ENCODE peak calls at places on chromosomes 12 and 14, in ten cellular contexts. One of them, this sample, is unnamed.

GRCh38 chr12:31773223-31773750 is 44.5 kb upstream of the AMN1 start:
- DNase-seq in fibroblast of pulmonary artery: peak
- DNase-seq in thyroid gland: no peak
- DNase-seq in CD8-positive, alpha-beta T cell: no peak
- DNase-seq in OCI-LY7: peak
- DNase-seq in lung: no peak
- DNase-seq in small intestine: no peak
- DNase-seq in cardiac muscle cell: peak
- DNase-seq in Peyer's patch: no peak
- DNase-seq in fibroblast of the aortic adventitia: peak
- DNase-seq in this sample: no peak

GRCh38 chr12:79935624-79936040 is 735 bp upstream of the PPP1R12A start:
- DNase-seq in fibroblast of pulmonary artery: peak
- DNase-seq in thyroid gland: peak
- DNase-seq in CD8-positive, alpha-beta T cell: no peak
- DNase-seq in OCI-LY7: peak
- DNase-seq in lung: no peak
- DNase-seq in small intestine: no peak
- DNase-seq in cardiac muscle cell: no peak
- DNase-seq in Peyer's patch: no peak
- DNase-seq in fibroblast of the aortic adventitia: no peak
- DNase-seq in this sample: no peak

GRCh38 chr14:73463411-73463810 is 5.1 kb upstream of the NUMB start:
- DNase-seq in fibroblast of pulmonary artery: peak
- DNase-seq in thyroid gland: no peak
- DNase-seq in CD8-positive, alpha-beta T cell: no peak
- DNase-seq in OCI-LY7: no peak
- DNase-seq in lung: peak
- DNase-seq in small intestine: peak
- DNase-seq in cardiac muscle cell: peak
- DNase-seq in Peyer's patch: peak
- DNase-seq in fibroblast of the aortic adventitia: peak
- DNase-seq in this sample: no peak

GRCh38 chr14:20455355-20456300 is 602 bp downstream of the APEX1 start:
- DNase-seq in fibroblast of pulmonary artery: peak
- DNase-seq in thyroid gland: no peak
- DNase-seq in CD8-positive, alpha-beta T cell: no peak
- DNase-seq in OCI-LY7: peak
- DNase-seq in lung: no peak
- DNase-seq in small intestine: peak
- DNase-seq in cardiac muscle cell: peak
- DNase-seq in Peyer's patch: peak
- DNase-seq in fibroblast of the aortic adventitia: peak
- DNase-seq in this sample: no peak

GRCh38 chr12:99212275-99212674 is 435.3 kb upstream of the GARIN6 start:
- DNase-seq in fibroblast of pulmonary artery: no peak
- DNase-seq in thyroid gland: no peak
- DNase-seq in CD8-positive, alpha-beta T cell: no peak
- DNase-seq in OCI-LY7: no peak
- DNase-seq in lung: no peak
- DNase-seq in small intestine: no peak
- DNase-seq in cardiac muscle cell: no peak
- DNase-seq in Peyer's patch: no peak
- DNase-seq in fibroblast of the aortic adventitia: no peak
- DNase-seq in this sample: no peak

GRCh38 chr12:31387466-31387865 is 61.5 kb upstream of the SINHCAF start:
- DNase-seq in fibroblast of pulmonary artery: no peak
- DNase-seq in thyroid gland: no peak
- DNase-seq in CD8-positive, alpha-beta T cell: no peak
- DNase-seq in OCI-LY7: no peak
- DNase-seq in lung: no peak
- DNase-seq in small intestine: no peak
- DNase-seq in cardiac muscle cell: no peak
- DNase-seq in Peyer's patch: no peak
- DNase-seq in fibroblast of the aortic adventitia: peak
- DNase-seq in this sample: no peak

GRCh38 chr14:23022849-23023499 is 11.7 kb downstream of the PSMB5 start:
- DNase-seq in fibroblast of pulmonary artery: no peak
- DNase-seq in thyroid gland: no peak
- DNase-seq in CD8-positive, alpha-beta T cell: no peak
- DNase-seq in OCI-LY7: no peak
- DNase-seq in lung: no peak
- DNase-seq in small intestine: no peak
- DNase-seq in cardiac muscle cell: no peak
- DNase-seq in Peyer's patch: no peak
- DNase-seq in fibroblast of the aortic adventitia: no peak
- DNase-seq in this sample: no peak

GRCh38 chr12:65308601-65309071 is 30.2 kb downstream of the MSRB3 start:
- DNase-seq in fibroblast of pulmonary artery: peak
- DNase-seq in thyroid gland: no peak
- DNase-seq in CD8-positive, alpha-beta T cell: no peak
- DNase-seq in OCI-LY7: no peak
- DNase-seq in lung: no peak
- DNase-seq in small intestine: no peak
- DNase-seq in cardiac muscle cell: peak
- DNase-seq in Peyer's patch: no peak
- DNase-seq in fibroblast of the aortic adventitia: peak
- DNase-seq in this sample: no peak

GRCh38 chr12:78086553-78087362 is 256.1 kb downstream of the NAV3 start:
- DNase-seq in fibroblast of pulmonary artery: no peak
- DNase-seq in thyroid gland: no peak
- DNase-seq in CD8-positive, alpha-beta T cell: no peak
- DNase-seq in OCI-LY7: no peak
- DNase-seq in lung: no peak
- DNase-seq in small intestine: no peak
- DNase-seq in cardiac muscle cell: no peak
- DNase-seq in Peyer's patch: no peak
- DNase-seq in fibroblast of the aortic adventitia: peak
- DNase-seq in this sample: no peak

GRCh38 chr14:73809386-73809785 is 42.2 kb upstream of the PTGR2 start:
- DNase-seq in fibroblast of pulmonary artery: no peak
- DNase-seq in thyroid gland: no peak
- DNase-seq in CD8-positive, alpha-beta T cell: no peak
- DNase-seq in OCI-LY7: no peak
- DNase-seq in lung: no peak
- DNase-seq in small intestine: no peak
- DNase-seq in cardiac muscle cell: no peak
- DNase-seq in Peyer's patch: no peak
- DNase-seq in fibroblast of the aortic adventitia: no peak
- DNase-seq in this sample: no peak

GRCh38 chr14:47935332-47935731 is 259.9 kb upstream of the MDGA2 start:
- DNase-seq in fibroblast of pulmonary artery: no peak
- DNase-seq in thyroid gland: no peak
- DNase-seq in CD8-positive, alpha-beta T cell: no peak
- DNase-seq in OCI-LY7: peak
- DNase-seq in lung: no peak
- DNase-seq in small intestine: no peak
- DNase-seq in cardiac muscle cell: no peak
- DNase-seq in Peyer's patch: no peak
- DNase-seq in fibroblast of the aortic adventitia: no peak
- DNase-seq in this sample: no peak

GRCh38 chr14:82009076-82009475 is 475.4 kb upstream of the SEL1L start:
- DNase-seq in fibroblast of pulmonary artery: no peak
- DNase-seq in thyroid gland: no peak
- DNase-seq in CD8-positive, alpha-beta T cell: no peak
- DNase-seq in OCI-LY7: peak
- DNase-seq in lung: no peak
- DNase-seq in small intestine: peak
- DNase-seq in cardiac muscle cell: no peak
- DNase-seq in Peyer's patch: no peak
- DNase-seq in fibroblast of the aortic adventitia: no peak
- DNase-seq in this sample: no peak

GRCh38 chr14:24277606-24278321 is 6.4 kb upstream of the RABGGTA start:
- DNase-seq in fibroblast of pulmonary artery: no peak
- DNase-seq in thyroid gland: no peak
- DNase-seq in CD8-positive, alpha-beta T cell: no peak
- DNase-seq in OCI-LY7: no peak
- DNase-seq in lung: peak
- DNase-seq in small intestine: no peak
- DNase-seq in cardiac muscle cell: no peak
- DNase-seq in Peyer's patch: no peak
- DNase-seq in fibroblast of the aortic adventitia: no peak
- DNase-seq in this sample: no peak

GRCh38 chr14:105060751-105061427 is 4.3 kb downstream of the GPR132 start:
- DNase-seq in fibroblast of pulmonary artery: no peak
- DNase-seq in thyroid gland: peak
- DNase-seq in CD8-positive, alpha-beta T cell: no peak
- DNase-seq in OCI-LY7: peak
- DNase-seq in lung: no peak
- DNase-seq in small intestine: no peak
- DNase-seq in cardiac muscle cell: no peak
- DNase-seq in Peyer's patch: peak
- DNase-seq in fibroblast of the aortic adventitia: no peak
- DNase-seq in this sample: peak

GRCh38 chr14:32710351-32711102 is 228.2 kb upstream of the NPAS3 start:
- DNase-seq in fibroblast of pulmonary artery: peak
- DNase-seq in thyroid gland: no peak
- DNase-seq in CD8-positive, alpha-beta T cell: no peak
- DNase-seq in OCI-LY7: no peak
- DNase-seq in lung: no peak
- DNase-seq in small intestine: peak
- DNase-seq in cardiac muscle cell: peak
- DNase-seq in Peyer's patch: no peak
- DNase-seq in fibroblast of the aortic adventitia: peak
- DNase-seq in this sample: no peak

GRCh38 chr12:132834181-132834711 is 5.6 kb upstream of the GOLGA3 start:
- DNase-seq in fibroblast of pulmonary artery: no peak
- DNase-seq in thyroid gland: no peak
- DNase-seq in CD8-positive, alpha-beta T cell: no peak
- DNase-seq in OCI-LY7: no peak
- DNase-seq in lung: no peak
- DNase-seq in small intestine: peak
- DNase-seq in cardiac muscle cell: no peak
- DNase-seq in Peyer's patch: peak
- DNase-seq in fibroblast of the aortic adventitia: no peak
- DNase-seq in this sample: no peak
- H3K4me3 ChIP-seq in fibroblast of pulmonary artery: no peak
- H3K4me3 ChIP-seq in thyroid gland: no peak
- H3K4me3 ChIP-seq in CD8-positive, alpha-beta T cell: peak
- H3K4me3 ChIP-seq in OCI-LY7: no peak
- H3K4me3 ChIP-seq in lung: no peak
- H3K4me3 ChIP-seq in small intestine: no peak
- H3K4me3 ChIP-seq in cardiac muscle cell: no peak
- H3K4me3 ChIP-seq in Peyer's patch: no peak
- H3K4me3 ChIP-seq in fibroblast of the aortic adventitia: no peak
- H3K4me3 ChIP-seq in this sample: peak

DNA sequence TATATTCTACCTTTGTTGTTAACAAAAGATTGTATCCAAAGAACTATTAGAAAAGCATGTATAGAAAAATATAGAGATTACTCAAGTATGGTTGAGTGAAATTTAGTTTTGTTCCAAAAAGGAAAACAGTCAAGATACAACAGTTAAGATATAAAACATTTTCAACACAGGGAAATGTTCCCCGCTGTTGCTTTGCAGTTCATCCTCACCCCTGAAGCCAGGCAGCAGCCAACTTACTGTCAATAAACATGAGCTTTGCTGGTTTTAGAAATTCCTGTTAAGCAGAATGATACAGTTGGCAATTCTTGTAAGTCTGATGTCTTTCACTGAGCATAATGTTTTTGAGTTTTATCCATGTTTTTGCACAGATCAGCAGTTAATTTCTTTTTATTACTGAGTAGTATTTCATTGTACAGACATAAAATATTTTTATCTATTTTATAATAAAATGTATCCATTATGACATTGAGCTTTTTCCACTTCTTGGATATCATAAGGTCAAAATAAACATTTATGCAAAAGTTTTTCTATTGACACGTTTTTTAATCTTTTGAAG is 1.2 kb upstream of the CLEC2B start:
- DNase-seq in fibroblast of pulmonary artery: peak
- DNase-seq in thyroid gland: peak
- DNase-seq in CD8-positive, alpha-beta T cell: no peak
- DNase-seq in OCI-LY7: no peak
- DNase-seq in lung: no peak
- DNase-seq in small intestine: no peak
- DNase-seq in cardiac muscle cell: peak
- DNase-seq in Peyer's patch: no peak
- DNase-seq in fibroblast of the aortic adventitia: peak
- DNase-seq in this sample: no peak
- H3K4me3 ChIP-seq in fibroblast of pulmonary artery: peak
- H3K4me3 ChIP-seq in thyroid gland: no peak
- H3K4me3 ChIP-seq in CD8-positive, alpha-beta T cell: peak
- H3K4me3 ChIP-seq in OCI-LY7: no peak
- H3K4me3 ChIP-seq in lung: no peak
- H3K4me3 ChIP-seq in small intestine: no peak
- H3K4me3 ChIP-seq in cardiac muscle cell: no peak
- H3K4me3 ChIP-seq in Peyer's patch: peak
- H3K4me3 ChIP-seq in fibroblast of the aortic adventitia: no peak
- H3K4me3 ChIP-seq in this sample: peak

DNA sequence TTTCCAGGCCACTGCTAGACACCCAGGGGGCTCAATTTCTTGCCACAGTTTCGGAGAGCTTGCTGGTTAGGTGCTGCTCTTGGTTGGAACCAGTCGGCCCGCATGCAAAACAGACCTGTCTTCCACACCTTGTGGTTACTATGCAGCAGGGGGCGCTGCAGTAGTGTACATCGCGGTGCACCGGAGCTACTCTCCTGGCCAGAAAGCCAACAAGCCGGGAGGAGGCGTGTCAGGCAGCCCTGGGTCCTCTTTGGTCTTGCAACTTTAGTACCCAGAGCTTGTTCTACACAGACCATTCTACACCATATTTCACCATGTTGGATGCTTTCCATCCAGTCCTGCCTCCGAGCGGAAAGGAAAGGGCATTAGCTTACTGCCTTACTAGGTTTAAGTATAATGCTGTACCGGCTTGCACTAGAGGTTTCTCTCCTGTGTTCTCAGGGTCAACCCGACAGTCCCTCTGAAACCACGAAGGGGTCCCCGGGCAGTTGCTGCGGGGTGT is 934 bp upstream of the TMTC2 start:
- DNase-seq in fibroblast of pulmonary artery: peak
- DNase-seq in thyroid gland: peak
- DNase-seq in CD8-positive, alpha-beta T cell: peak
- DNase-seq in OCI-LY7: peak
- DNase-seq in lung: peak
- DNase-seq in small intestine: peak
- DNase-seq in cardiac muscle cell: peak
- DNase-seq in Peyer's patch: peak
- DNase-seq in fibroblast of the aortic adventitia: peak
- DNase-seq in this sample: peak
- H3K4me3 ChIP-seq in fibroblast of pulmonary artery: peak
- H3K4me3 ChIP-seq in thyroid gland: peak
- H3K4me3 ChIP-seq in CD8-positive, alpha-beta T cell: peak
- H3K4me3 ChIP-seq in OCI-LY7: peak
- H3K4me3 ChIP-seq in lung: peak
- H3K4me3 ChIP-seq in small intestine: peak
- H3K4me3 ChIP-seq in cardiac muscle cell: peak
- H3K4me3 ChIP-seq in Peyer's patch: peak
- H3K4me3 ChIP-seq in fibroblast of the aortic adventitia: peak
- H3K4me3 ChIP-seq in this sample: peak

DNA sequence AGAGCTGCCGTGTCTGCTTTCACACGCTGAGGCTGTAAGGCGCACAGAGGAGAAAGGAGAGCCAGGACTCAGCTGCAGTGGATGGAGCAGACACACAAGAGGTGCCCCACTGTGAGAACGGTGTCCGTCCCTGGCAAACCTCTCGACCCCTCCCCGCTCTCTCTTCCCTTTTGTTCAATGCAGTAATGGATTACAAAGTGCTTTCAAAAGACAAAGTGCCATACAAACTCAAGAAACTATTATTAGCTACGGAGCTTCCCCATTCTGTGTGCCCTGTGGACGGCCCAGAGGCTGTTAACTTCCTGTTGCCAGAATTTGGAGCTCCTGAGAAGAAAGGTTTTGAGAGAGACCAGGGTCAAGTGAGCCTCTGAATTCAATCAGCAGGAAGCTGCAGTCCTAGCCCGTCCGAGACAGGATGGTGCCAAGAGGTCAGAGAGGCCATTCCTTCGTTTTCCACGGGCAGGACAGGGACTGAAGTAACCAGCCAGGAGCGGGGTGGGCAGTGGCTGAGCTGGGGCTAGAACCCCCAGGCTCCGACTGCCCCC is 15.8 kb downstream of the CCND2 start:
- DNase-seq in fibroblast of pulmonary artery: no peak
- DNase-seq in thyroid gland: no peak
- DNase-seq in CD8-positive, alpha-beta T cell: no peak
- DNase-seq in OCI-LY7: no peak
- DNase-seq in lung: no peak
- DNase-seq in small intestine: no peak
- DNase-seq in cardiac muscle cell: no peak
- DNase-seq in Peyer's patch: no peak
- DNase-seq in fibroblast of the aortic adventitia: no peak
- DNase-seq in this sample: no peak
- H3K4me3 ChIP-seq in fibroblast of pulmonary artery: no peak
- H3K4me3 ChIP-seq in thyroid gland: no peak
- H3K4me3 ChIP-seq in CD8-positive, alpha-beta T cell: no peak
- H3K4me3 ChIP-seq in OCI-LY7: no peak
- H3K4me3 ChIP-seq in lung: no peak
- H3K4me3 ChIP-seq in small intestine: no peak
- H3K4me3 ChIP-seq in cardiac muscle cell: no peak
- H3K4me3 ChIP-seq in Peyer's patch: no peak
- H3K4me3 ChIP-seq in fibroblast of the aortic adventitia: no peak
- H3K4me3 ChIP-seq in this sample: no peak